ENCODE peak calls at places on chromosomes 7 and 10, in four cellular contexts. Z is H1, F is K562, S is GM12878. Q is an unnamed sample.

GRCh38 chr7:72391821-72392377 is 20.2 kb downstream of the CALN1 start:
- DNase-seq in Z (peak), F (no peak), S (no peak), Q (no peak)

GRCh38 chr10:44863344-44864041 is 47.6 kb upstream of the TMEM72 start:
- DNase-seq in S (no peak), Z (peak), F (no peak), Q (no peak)

GRCh38 chr7:105439174-105439893 is 50.6 kb upstream of the SRPK2 start:
- DNase-seq in Z (no peak), F (no peak), S (no peak), Q (peak)

GRCh38 chr7:135164357-135165021 is 6.0 kb downstream of the CYREN start:
- DNase-seq in F (no peak), S (no peak), Z (no peak), Q (no peak)

GRCh38 chr7:33649476-33650441 is 255.6 kb upstream of the BMPER start:
- DNase-seq in S (no peak), Z (no peak), F (no peak), Q (peak)

GRCh38 chr7:92769361-92769633 is 67.1 kb downstream of the CDK6 start:
- DNase-seq in Z (no peak), F (no peak), S (no peak), Q (no peak)

GRCh38 chr10:22316286-22317120 is at the start of gene COMMD3:
- DNase-seq in F (peak), S (peak), Z (peak), Q (peak)

GRCh38 chr10:124827474-124827873 is 25.9 kb downstream of the ABRAXAS2 start:
- DNase-seq in Z (no peak), S (no peak), F (peak), Q (peak)

GRCh38 chr7:5441840-5442513 is 18.3 kb upstream of the TNRC18 start:
- DNase-seq in S (no peak), F (no peak), Z (no peak), Q (no peak)

GRCh38 chr10:71232089-71232998 is 20.0 kb downstream of the UNC5B start:
- DNase-seq in S (no peak), F (no peak), Z (no peak), Q (no peak)

GRCh38 chr7:44313621-44314031 is 11.8 kb downstream of the CAMK2B start:
- DNase-seq in S (no peak), F (no peak), Z (no peak), Q (no peak)

GRCh38 chr7:75892634-75893272 is 13.9 kb downstream of the RHBDD2 start:
- DNase-seq in S (no peak), F (peak), Z (no peak), Q (peak)

DNA sequence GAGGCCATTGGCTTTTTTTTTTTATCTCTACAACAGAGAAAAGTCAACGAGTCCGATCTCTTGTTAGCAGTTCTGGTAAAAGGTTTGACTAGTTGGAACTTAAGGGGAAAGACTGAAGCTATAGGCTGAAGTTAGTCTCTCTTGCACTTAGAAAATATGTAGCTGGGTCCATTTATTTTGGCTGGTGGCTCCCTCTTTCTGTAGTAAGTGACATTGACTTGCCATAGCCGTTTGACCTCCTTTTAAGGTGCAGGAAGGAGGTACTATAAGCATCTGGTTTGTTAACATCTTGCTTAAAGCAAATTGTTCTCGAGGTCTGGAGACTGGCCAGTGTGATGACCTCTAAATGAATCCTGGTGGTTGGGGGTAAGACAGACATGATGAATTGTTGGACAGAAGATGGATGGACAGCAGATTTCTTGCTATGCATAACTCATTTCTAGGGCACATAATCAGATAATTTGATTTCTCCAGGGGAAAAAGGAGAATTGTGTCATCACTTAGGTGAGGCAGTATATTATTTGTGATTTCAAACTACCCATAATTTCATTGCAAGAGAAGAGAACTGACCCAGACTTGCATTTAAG is 356.3 kb upstream of the GALNT17 start:
- DNase-seq in F (peak), Z (no peak), S (peak), Q (no peak)
- TF ChIP-seq CTCF in F (peak), Z (no peak), S (peak), Q (no peak)

DNA sequence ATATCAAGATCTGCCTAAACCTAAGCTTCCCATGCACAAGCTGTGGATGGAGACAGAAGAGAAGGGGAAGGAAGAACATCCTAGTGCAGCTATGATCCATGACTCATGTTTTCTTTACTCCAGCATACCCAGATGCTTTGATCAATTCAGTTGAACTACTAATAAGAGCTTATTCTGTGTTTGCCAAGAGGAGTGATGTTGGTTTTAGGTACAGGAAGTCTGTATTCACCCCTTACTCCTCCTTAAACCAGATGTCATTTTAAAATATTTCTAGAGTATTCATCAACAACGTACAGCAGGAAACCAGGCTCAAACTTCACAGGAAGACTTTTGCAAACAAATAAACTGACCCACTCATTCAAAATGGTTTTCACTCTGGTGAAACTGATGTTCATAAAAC is 29.2 kb downstream of the PANK1 start:
- DNase-seq in F (no peak), S (no peak), Z (no peak), Q (peak)
- TF ChIP-seq CHD1 in F (no peak), S (no peak), Z (no peak), Q (no peak)

GRCh38 chr10:82969405-82969804 is 1094.4 kb downstream of the NRG3 start:
- DNase-seq in S (no peak), F (peak), Z (no peak), Q (peak)
- TF ChIP-seq CTCF in S (peak), F (no peak), Z (no peak), Q (peak)

GRCh38 chr7:70890147-70890969 is 241.6 kb upstream of the GALNT17 start:
- DNase-seq in Z (no peak), S (peak), F (no peak), Q (no peak)

GRCh38 chr7:70894799-70895198 is 237.1 kb upstream of the GALNT17 start:
- DNase-seq in S (no peak), Z (peak), F (no peak), Q (no peak)

GRCh38 chr7:70893422-70893821 is 238.5 kb upstream of the GALNT17 start:
- DNase-seq in S (no peak), Z (no peak), F (peak), Q (no peak)

DNA sequence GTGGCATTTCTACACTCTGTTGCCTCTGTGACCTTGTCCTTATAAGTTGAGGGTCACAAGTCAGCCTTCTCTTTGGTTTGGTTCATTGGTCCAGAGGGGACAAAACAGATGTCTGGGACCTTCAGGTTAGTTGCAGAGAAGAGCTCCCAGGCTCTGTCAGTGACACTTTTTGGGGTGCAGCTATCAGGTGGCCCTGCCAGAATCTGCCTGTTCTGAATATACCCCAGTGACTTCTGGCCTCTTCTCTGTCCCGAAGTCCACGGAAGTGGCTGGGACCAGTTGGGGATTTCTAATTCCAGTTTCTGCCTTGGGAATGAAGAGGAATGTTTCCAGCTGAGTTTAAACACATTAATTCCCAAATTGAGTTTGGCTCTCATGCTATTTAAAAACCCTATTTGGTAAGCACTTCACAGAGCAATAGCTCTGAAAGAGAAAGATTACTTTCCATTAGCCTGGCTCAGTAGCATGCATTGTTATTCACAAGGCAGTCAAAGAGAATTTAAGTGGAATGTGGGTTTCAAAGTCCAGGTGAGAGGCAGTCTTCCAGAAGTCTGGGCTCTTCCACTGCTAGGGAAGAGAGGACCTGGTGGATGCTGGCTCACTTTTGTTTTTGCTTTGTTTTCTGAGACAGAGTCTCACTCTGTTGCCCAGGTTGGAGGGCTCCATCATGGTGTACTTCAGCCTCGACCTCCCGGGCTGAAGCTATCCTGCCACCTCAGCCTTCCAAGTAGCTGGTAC is 237.8 kb upstream of the GALNT17 start:
- DNase-seq in F (no peak), Z (no peak), S (no peak), Q (no peak)
- TF ChIP-seq CHD1 in F (no peak), Z (no peak), S (no peak), Q (no peak)

GRCh38 chr7:131546583-131547111 is 9.8 kb downstream of the PODXL start:
- DNase-seq in Z (peak), F (peak), S (no peak), Q (no peak)

GRCh38 chr7:131543298-131543697 is 13.1 kb downstream of the PODXL start:
- DNase-seq in Z (no peak), F (no peak), S (no peak), Q (no peak)

GRCh38 chr7:131544021-131544420 is 12.4 kb downstream of the PODXL start:
- DNase-seq in Z (no peak), F (no peak), S (no peak), Q (no peak)

GRCh38 chr7:131546126-131546525 is 10.3 kb downstream of the PODXL start:
- DNase-seq in Z (no peak), S (no peak), F (peak), Q (no peak)

GRCh38 chr7:131544449-131545425 is 11.7 kb downstream of the PODXL start:
- DNase-seq in S (no peak), F (peak), Z (no peak), Q (peak)
- TF ChIP-seq CTCF in S (peak), F (peak), Z (no peak), Q (peak)

GRCh38 chr7:31116615-31117014 is 64.5 kb downstream of the ADCYAP1R1 start:
- DNase-seq in Z (peak), S (no peak), F (no peak), Q (no peak)
- TF ChIP-seq CHD1 in Z (no peak), S (no peak), F (no peak), Q (no peak)

DNA sequence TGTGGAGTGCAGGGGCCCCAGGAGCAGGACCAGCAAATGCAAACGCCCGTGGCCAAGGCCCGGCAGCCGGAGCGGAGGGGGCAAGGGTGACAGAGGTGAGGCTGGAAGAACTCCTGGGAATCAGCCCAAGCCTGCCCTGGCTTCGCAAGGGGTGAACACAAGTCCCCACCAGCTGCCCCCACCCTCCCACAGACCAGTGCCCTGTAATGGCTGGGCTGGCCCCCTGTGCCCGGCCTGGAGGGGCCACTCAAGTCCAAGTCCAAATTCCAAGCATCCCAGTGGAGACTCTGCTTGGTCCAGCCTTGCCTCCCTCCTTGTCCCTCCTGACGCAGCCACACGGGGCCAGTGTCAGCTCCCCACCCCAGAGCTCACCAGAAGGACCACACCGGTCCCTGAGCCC is 28.0 kb downstream of the MICALL2 start:
- DNase-seq in Z (no peak), S (no peak), F (no peak), Q (no peak)
- TF ChIP-seq CTCF in Z (no peak), S (no peak), F (no peak), Q (no peak)

DNA sequence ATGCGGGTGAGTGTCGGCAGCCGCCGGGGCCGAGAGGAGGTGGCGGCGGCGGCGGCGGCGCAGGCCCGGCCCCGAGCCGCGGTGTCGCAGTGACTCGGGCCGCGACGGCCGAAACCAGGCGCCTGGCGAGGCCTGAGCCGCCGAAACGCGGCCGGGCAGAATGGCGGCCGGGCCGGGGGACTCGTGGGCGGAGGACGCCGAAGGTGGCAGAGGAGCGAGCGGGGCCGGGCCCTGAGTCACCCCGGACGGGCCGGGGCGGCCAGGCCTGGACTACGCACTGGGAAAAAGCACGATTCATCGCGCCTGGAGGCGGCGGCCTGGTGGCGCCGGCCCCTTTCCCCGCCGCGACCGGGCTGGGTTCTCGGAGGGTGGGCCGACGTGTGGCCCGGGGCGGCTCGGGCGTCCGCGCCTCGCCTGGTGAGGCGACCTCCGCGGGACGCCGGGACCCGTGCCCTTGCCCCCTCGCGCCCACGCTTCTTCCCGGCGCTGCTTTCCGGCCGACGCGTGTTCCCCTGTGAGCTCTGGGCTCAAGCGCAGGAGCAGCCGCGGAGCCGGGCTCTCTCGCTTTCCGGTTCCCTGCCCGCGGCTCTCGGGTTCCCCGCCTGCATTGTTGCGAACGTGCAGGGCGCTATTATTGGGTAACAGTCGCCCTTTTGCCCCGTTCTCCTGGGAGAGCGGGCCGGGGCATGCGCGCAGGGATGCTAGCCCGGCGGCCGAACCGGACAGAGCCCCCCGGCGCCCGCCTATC is 495 bp downstream of the CUL1 start:
- DNase-seq in F (peak), S (no peak), Z (peak), Q (peak)
- TF ChIP-seq CHD1 in F (peak), S (no peak), Z (no peak), Q (peak)

DNA sequence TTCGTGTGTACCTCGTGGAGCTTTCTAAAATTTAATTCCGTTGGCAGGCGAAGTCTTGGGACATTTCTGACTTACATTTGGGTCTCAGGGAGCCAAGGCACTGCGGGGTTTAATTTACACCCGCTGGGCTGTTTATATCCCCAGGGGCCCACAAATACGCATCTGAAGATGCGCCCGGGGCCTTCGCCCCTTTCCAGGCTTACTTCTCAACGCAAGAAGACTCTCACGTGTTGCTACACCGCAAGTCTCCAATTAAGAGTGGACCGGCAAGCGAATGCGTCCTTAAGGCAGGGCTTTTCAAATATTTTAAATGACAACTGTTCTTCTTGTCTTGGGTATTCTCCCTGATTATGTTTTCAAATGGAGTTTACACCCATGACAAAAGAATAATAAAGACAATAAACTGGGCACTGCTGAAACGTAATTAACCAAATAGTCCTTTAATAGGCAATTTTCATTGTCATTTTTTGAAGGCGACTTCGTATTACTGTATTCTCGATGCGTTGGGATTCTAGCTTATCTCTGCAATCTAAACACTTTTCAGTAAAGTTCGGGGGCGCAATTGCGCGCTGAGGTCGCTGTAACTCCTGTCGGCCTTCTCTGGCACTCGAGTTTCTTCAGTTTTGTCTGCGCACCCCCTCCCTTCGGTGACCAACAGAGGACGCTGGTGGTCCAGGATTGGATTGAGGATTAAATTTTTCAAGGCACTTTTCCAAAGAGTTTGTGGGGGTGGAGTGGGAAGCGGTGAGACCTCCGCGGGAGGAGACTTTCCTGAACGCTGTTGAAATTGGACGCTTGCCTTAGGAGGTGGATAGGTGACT is 837 bp upstream of the IGFBP3 start:
- DNase-seq in F (no peak), S (no peak), Z (peak), Q (peak)
- TF ChIP-seq CTCF in F (peak), S (peak), Z (peak), Q (peak)

Q was measured in IMR-90.